ENCODE peak calls at places on chromosomes 5 and 9, in four cellular contexts. One of them, this sample, is unnamed.

GRCh38 chr5:15790446-15791005 is 290.5 kb downstream of the FBXL7 start:
- DNase-seq in hepatocyte: no peak
- DNase-seq in adrenal gland: no peak
- DNase-seq in Peyer's patch: no peak
- DNase-seq in this sample: no peak

GRCh38 chr5:12695651-12696050 is 791.4 kb upstream of the CTNND2 start:
- DNase-seq in Peyer's patch: no peak
- DNase-seq in adrenal gland: no peak
- DNase-seq in hepatocyte: no peak
- DNase-seq in this sample: no peak

GRCh38 chr5:89534331-89534730 is 651.3 kb upstream of the MEF2C start:
- DNase-seq in hepatocyte: no peak
- DNase-seq in Peyer's patch: no peak
- DNase-seq in adrenal gland: no peak
- DNase-seq in this sample: no peak

GRCh38 chr5:142918959-142919635 is 148.9 kb downstream of the ARHGAP26 start:
- DNase-seq in Peyer's patch: no peak
- DNase-seq in adrenal gland: no peak
- DNase-seq in hepatocyte: no peak
- DNase-seq in this sample: no peak

GRCh38 chr9:112112519-112112918 is 62.6 kb downstream of the SUSD1 start:
- DNase-seq in hepatocyte: no peak
- DNase-seq in Peyer's patch: no peak
- DNase-seq in adrenal gland: peak; percentile 48
- DNase-seq in this sample: no peak

GRCh38 chr9:94772128-94772527 is 45.6 kb downstream of the AOPEP start:
- DNase-seq in adrenal gland: no peak
- DNase-seq in hepatocyte: no peak
- DNase-seq in Peyer's patch: no peak
- DNase-seq in this sample: no peak

GRCh38 chr5:35117960-35118359 is 70.2 kb upstream of the AGXT2 start:
- DNase-seq in Peyer's patch: no peak
- DNase-seq in adrenal gland: no peak
- DNase-seq in hepatocyte: no peak
- DNase-seq in this sample: no peak

GRCh38 chr9:108053555-108054061 is 564.0 kb upstream of the KLF4 start:
- DNase-seq in adrenal gland: peak; percentile 65
- DNase-seq in Peyer's patch: peak; percentile 55
- DNase-seq in hepatocyte: peak; percentile 76
- DNase-seq in this sample: peak; percentile 38

GRCh38 chr5:22754155-22754554 is 99.0 kb downstream of the CDH12 start:
- DNase-seq in Peyer's patch: no peak
- DNase-seq in adrenal gland: no peak
- DNase-seq in hepatocyte: no peak
- DNase-seq in this sample: no peak

GRCh38 chr9:131257266-131258025 is 18.9 kb downstream of the FAM78A start:
- DNase-seq in Peyer's patch: no peak
- DNase-seq in hepatocyte: no peak
- DNase-seq in adrenal gland: no peak
- DNase-seq in this sample: no peak

GRCh38 chr9:131254107-131254491 is 22.2 kb downstream of the FAM78A start:
- DNase-seq in adrenal gland: peak; percentile 56
- DNase-seq in hepatocyte: peak; percentile 44
- DNase-seq in Peyer's patch: no peak
- DNase-seq in this sample: no peak

GRCh38 chr9:131258186-131258585 is 18.1 kb downstream of the FAM78A start:
- DNase-seq in hepatocyte: no peak
- DNase-seq in adrenal gland: no peak
- DNase-seq in Peyer's patch: no peak
- DNase-seq in this sample: no peak

GRCh38 chr9:131258698-131259431 is 17.4 kb downstream of the FAM78A start:
- DNase-seq in adrenal gland: no peak
- DNase-seq in hepatocyte: no peak
- DNase-seq in Peyer's patch: no peak
- DNase-seq in this sample: no peak

DNA sequence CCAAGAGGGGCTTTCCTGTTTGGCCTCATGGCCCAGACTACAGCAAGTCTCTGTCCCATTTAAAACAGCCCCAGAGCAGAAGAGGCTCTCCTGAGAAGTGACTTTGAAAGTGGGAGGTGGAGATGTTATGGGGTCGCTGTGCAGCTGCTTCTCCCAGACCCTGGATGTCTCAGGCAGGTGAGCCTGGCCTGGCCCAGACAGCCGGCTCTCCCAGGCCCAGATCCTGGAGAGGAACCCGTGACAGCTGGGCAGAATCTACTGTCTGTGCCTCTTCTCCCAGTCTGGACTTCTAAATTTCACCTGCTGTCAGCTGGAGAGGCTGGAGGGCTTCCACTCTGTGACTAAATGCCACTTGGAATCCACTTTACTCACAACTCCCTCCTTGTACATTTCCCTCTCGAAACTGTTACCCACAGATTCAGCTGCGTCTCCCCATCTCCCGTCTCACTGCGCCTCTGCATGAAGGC is 20.5 kb downstream of the FAM78A start:
- DNase-seq in hepatocyte: no peak
- DNase-seq in adrenal gland: no peak
- DNase-seq in Peyer's patch: no peak
- DNase-seq in this sample: no peak
- H3K4me3 ChIP-seq in hepatocyte: no peak overlapping the region
- H3K4me3 ChIP-seq in adrenal gland: no peak overlapping the region
- H3K4me3 ChIP-seq in Peyer's patch: peak overlapping the region; percentile 24
- H3K4me3 ChIP-seq in this sample: no peak overlapping the region

DNA sequence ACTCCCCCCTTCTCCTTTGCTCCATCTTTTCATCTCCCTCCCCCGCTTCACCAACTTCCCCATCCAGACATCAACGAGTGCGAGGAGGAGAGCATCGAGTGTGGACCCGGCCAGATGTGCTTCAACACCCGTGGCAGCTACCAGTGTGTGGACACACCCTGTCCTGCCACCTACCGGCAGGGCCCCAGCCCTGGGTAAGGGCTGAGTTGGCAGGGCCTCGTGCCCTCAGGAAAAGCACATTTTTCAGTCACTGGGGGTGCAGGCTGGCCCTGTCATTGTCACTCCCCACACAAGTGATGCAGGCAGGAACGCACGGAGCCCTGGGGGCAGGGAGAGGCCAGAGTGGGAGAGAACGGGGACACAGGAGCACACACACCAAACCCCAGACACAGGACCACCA is 12.4 kb upstream of the ASS1 start:
- DNase-seq in hepatocyte: no peak
- DNase-seq in Peyer's patch: peak; percentile 55
- DNase-seq in adrenal gland: no peak
- DNase-seq in this sample: no peak
- TF ChIP-seq CTCF in hepatocyte: no peak
- TF ChIP-seq CTCF in Peyer's patch: no peak
- TF ChIP-seq CTCF in adrenal gland: no peak
- TF ChIP-seq CTCF in this sample: peak; percentile 45

GRCh38 chr5:128539038-128539429 is 989 bp upstream of the FBN2 start:
- DNase-seq in hepatocyte: peak; percentile 48
- DNase-seq in adrenal gland: peak; percentile 32
- DNase-seq in Peyer's patch: no peak
- DNase-seq in this sample: no peak
- H3K4me3 ChIP-seq in hepatocyte: peak overlapping the region; percentile 91
- H3K4me3 ChIP-seq in adrenal gland: peak overlapping the region; percentile 0
- H3K4me3 ChIP-seq in Peyer's patch: peak overlapping the region; percentile 53
- H3K4me3 ChIP-seq in this sample: no peak overlapping the region

GRCh38 chr9:87569008-87569908 is 71.6 kb downstream of the DAPK1 start:
- DNase-seq in Peyer's patch: peak; percentile 78
- DNase-seq in adrenal gland: no peak
- DNase-seq in hepatocyte: peak; percentile 76
- DNase-seq in this sample: peak; percentile 89

GRCh38 chr9:87567988-87568800 is 70.5 kb downstream of the DAPK1 start:
- DNase-seq in Peyer's patch: no peak
- DNase-seq in hepatocyte: no peak
- DNase-seq in adrenal gland: no peak
- DNase-seq in this sample: no peak

GRCh38 chr9:87567047-87567446 is 69.4 kb downstream of the DAPK1 start:
- DNase-seq in adrenal gland: no peak
- DNase-seq in Peyer's patch: no peak
- DNase-seq in hepatocyte: no peak
- DNase-seq in this sample: peak; percentile 56

GRCh38 chr9:87570000-87570834 is 72.5 kb downstream of the DAPK1 start:
- DNase-seq in adrenal gland: no peak
- DNase-seq in Peyer's patch: no peak
- DNase-seq in hepatocyte: peak; percentile 51
- DNase-seq in this sample: no peak

DNA sequence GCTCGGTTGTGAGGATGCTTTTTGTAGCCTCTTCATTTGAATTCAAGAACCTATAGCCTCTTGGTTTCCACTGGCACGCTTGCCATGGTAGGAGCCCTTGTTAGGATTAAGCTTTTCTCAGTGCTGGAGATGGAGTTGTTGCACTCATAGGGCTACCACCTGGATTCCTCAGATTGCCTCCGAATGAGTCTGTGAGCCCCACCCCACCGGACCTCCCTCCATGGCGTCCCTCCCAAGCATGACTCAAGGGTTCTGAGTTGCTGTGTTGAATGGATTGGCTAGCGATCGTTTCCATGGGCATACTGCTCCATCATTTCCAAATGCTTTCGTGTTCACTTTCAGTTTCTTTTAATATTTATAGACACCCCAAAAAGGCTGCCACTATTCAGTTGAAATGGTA is 69.9 kb downstream of the DAPK1 start:
- DNase-seq in hepatocyte: no peak
- DNase-seq in adrenal gland: no peak
- DNase-seq in Peyer's patch: no peak
- DNase-seq in this sample: no peak
- TF ChIP-seq CTCF in hepatocyte: no peak
- TF ChIP-seq CTCF in adrenal gland: no peak
- TF ChIP-seq CTCF in Peyer's patch: no peak
- TF ChIP-seq CTCF in this sample: no peak

GRCh38 chr9:37395229-37395628 is 27.3 kb upstream of the GRHPR start:
- DNase-seq in hepatocyte: no peak
- DNase-seq in adrenal gland: no peak
- DNase-seq in Peyer's patch: no peak
- DNase-seq in this sample: no peak

GRCh38 chr9:37398464-37399025 is 24.0 kb upstream of the GRHPR start:
- DNase-seq in hepatocyte: no peak
- DNase-seq in adrenal gland: no peak
- DNase-seq in Peyer's patch: no peak
- DNase-seq in this sample: no peak

GRCh38 chr9:37399336-37399735 is 23.2 kb upstream of the GRHPR start:
- DNase-seq in adrenal gland: no peak
- DNase-seq in hepatocyte: no peak
- DNase-seq in Peyer's patch: no peak
- DNase-seq in this sample: no peak

GRCh38 chr9:37392272-37392671 is 30.2 kb upstream of the GRHPR start:
- DNase-seq in Peyer's patch: no peak
- DNase-seq in hepatocyte: no peak
- DNase-seq in adrenal gland: no peak
- DNase-seq in this sample: peak; percentile 35

DNA sequence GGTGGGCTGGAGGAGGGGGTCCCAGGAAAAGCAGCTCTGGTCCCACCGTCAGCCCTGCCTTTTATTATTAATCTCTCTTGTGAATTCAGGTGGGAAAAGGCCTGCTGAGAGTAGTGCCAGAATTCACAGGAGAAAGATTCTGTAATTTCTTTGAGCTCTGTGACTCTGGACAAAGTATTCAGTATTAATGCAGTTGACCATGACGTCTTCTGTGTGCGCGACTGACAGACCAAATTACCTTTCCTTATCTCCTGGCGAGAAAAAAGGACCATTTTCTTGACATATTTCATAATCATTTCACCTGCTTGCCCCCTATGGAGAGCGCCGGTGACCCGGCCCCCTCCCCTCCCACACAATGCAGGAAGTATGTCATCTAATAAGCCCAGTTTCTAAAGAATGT is 26.8 kb upstream of the GRHPR start:
- DNase-seq in adrenal gland: no peak
- DNase-seq in Peyer's patch: no peak
- DNase-seq in hepatocyte: no peak
- DNase-seq in this sample: no peak
- H3K4me3 ChIP-seq in adrenal gland: no peak overlapping the region
- H3K4me3 ChIP-seq in Peyer's patch: no peak overlapping the region
- H3K4me3 ChIP-seq in hepatocyte: no peak overlapping the region
- H3K4me3 ChIP-seq in this sample: no peak overlapping the region

DNA sequence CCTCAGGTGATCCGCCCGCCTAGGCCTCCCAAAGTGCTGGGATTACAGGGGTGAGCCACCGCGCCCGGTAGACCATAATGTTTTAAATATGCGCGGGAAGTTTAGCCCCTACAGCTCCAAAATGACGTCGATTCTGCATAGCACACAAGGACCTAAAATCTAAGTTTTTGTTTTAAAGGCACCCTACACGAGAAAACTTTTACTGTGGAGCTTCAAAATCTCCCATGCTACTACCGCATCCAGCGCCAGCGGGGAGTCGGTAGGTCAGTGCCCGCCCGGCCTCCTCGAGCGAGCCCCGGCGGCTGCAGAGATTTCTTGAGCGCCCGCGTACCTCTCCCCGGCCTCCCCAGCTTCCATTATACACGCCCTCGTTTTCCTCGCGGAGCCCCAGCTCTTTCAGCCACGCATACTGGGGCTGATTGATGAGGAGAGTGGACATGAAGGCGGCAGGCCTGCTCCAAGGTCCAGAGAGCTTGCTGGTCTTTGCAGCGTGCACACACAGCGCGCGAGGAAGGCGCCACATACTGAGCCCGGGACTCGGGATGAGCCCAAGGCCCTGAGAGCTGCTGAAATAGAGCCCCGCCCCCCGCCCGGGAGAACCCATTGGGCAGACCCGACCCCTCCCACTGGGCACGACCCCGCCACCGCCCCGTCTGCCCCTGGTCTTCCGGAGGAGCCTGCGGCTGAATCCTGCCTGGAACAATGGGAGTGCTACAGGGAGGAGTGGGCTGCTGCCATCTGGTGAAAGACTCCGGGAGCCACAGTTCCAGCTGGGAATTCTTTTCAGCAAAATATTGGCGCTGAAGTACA is at the start of gene ALDH7A1:
- DNase-seq in hepatocyte: peak; percentile 95
- DNase-seq in adrenal gland: peak; percentile 95
- DNase-seq in Peyer's patch: peak; percentile 92
- DNase-seq in this sample: peak; percentile 99
- TF ChIP-seq CTCF in hepatocyte: peak; percentile 74
- TF ChIP-seq CTCF in adrenal gland: no peak
- TF ChIP-seq CTCF in Peyer's patch: no peak
- TF ChIP-seq CTCF in this sample: peak; percentile 74

GRCh38 chr5:39260095-39260494 is 40.7 kb upstream of the FYB1 start:
- DNase-seq in Peyer's patch: no peak
- DNase-seq in adrenal gland: no peak
- DNase-seq in hepatocyte: no peak
- DNase-seq in this sample: no peak

GRCh38 chr5:39253211-39253610 is 33.8 kb upstream of the FYB1 start:
- DNase-seq in hepatocyte: no peak
- DNase-seq in Peyer's patch: no peak
- DNase-seq in adrenal gland: no peak
- DNase-seq in this sample: no peak

GRCh38 chr5:39255406-39255805 is 36.0 kb upstream of the FYB1 start:
- DNase-seq in adrenal gland: no peak
- DNase-seq in hepatocyte: no peak
- DNase-seq in Peyer's patch: no peak
- DNase-seq in this sample: no peak

GRCh38 chr5:39257554-39257953 is 38.2 kb upstream of the FYB1 start:
- DNase-seq in hepatocyte: no peak
- DNase-seq in adrenal gland: no peak
- DNase-seq in Peyer's patch: no peak
- DNase-seq in this sample: no peak

GRCh38 chr5:39256472-39256871 is 37.1 kb upstream of the FYB1 start:
- DNase-seq in adrenal gland: no peak
- DNase-seq in hepatocyte: no peak
- DNase-seq in Peyer's patch: no peak
- DNase-seq in this sample: no peak
- H3K4me3 ChIP-seq in adrenal gland: no peak overlapping the region
- H3K4me3 ChIP-seq in hepatocyte: no peak overlapping the region
- H3K4me3 ChIP-seq in Peyer's patch: peak overlapping the region; percentile 11
- H3K4me3 ChIP-seq in this sample: no peak overlapping the region